ENCODE peak calls at places on chromosomes 16 and 17, in eight cellular contexts. Z is breast epithelium; S is ovary; M is neural progenitor cell; J is PC-3; Y is cardiac muscle cell; E is uterus; I is CD8-positive, alpha-beta memory T cell. B is an unnamed sample. For H3K36me3, the result is how much of the 10 kb centered on the place peaks cover.

GRCh38 chr17:77451271-77451893 is 310.6 kb downstream of the SEC14L1 start:
- DNase-seq in Z (peak), S (peak), M (peak), J (no peak), Y (peak), E (peak), I (peak), B (no peak)

GRCh38 chr16:51951668-51952298 is 595.2 kb downstream of the TOX3 start:
- DNase-seq in Z (no peak), S (no peak), M (peak), J (no peak), Y (no peak), E (no peak), I (no peak), B (no peak)

GRCh38 chr16:85835956-85836705 is 36.6 kb downstream of the COX4I1 start:
- DNase-seq in Z (no peak), S (no peak), M (no peak), J (no peak), Y (no peak), E (no peak), I (no peak), B (no peak)

GRCh38 chr16:70253291-70254094 is 1.8 kb upstream of the EXOSC6 start:
- DNase-seq in Z (no peak), S (no peak), M (peak), J (peak), Y (peak), E (no peak), I (peak), B (no peak)

GRCh38 chr17:42673885-42674754 is 2.7 kb downstream of the PLEKHH3 start:
- DNase-seq in Z (no peak), S (peak), M (peak), J (no peak), Y (peak), E (peak), I (no peak), B (no peak)

GRCh38 chr16:9521749-9522370 is 430.4 kb downstream of the HAPSTR1 start:
- DNase-seq in Z (no peak), S (no peak), M (peak), J (no peak), Y (no peak), E (no peak), I (no peak), B (no peak)

GRCh38 chr17:44865921-44866320 is 18.2 kb downstream of the HIGD1B start:
- DNase-seq in Z (no peak), S (no peak), M (no peak), J (no peak), Y (no peak), E (no peak), I (no peak), B (no peak)

GRCh38 chr17:48592097-48592496 is 1.5 kb downstream of the HOXB5 start:
- DNase-seq in Z (no peak), S (no peak), M (no peak), J (no peak), Y (no peak), E (no peak), I (no peak), B (no peak)

GRCh38 chr17:8300629-8301242 is 5.5 kb upstream of the SLC25A35 start:
- DNase-seq in Z (no peak), S (peak), M (peak), J (peak), Y (peak), E (peak), I (peak), B (peak)

GRCh38 chr17:44794699-44795413 is 35.2 kb downstream of the GJC1 start:
- DNase-seq in Z (no peak), S (no peak), M (no peak), J (peak), Y (peak), E (no peak), I (no peak), B (no peak)

GRCh38 chr16:82368041-82368440 is 198.0 kb upstream of the MPHOSPH6 start:
- DNase-seq in Z (no peak), S (no peak), M (peak), J (peak), Y (peak), E (no peak), I (peak), B (no peak)

GRCh38 chr16:70804153-70804728 is 3.3 kb upstream of the VAC14 start:
- DNase-seq in Z (no peak), S (no peak), M (no peak), J (peak), Y (peak), E (no peak), I (no peak), B (no peak)

GRCh38 chr17:79811036-79811887 is 14.4 kb upstream of the CBX8 start:
- DNase-seq in Z (no peak), S (peak), M (peak), J (peak), Y (no peak), E (no peak), I (no peak), B (no peak)

GRCh38 chr16:78993342-78993741 is 607.2 kb downstream of the MAF start:
- DNase-seq in Z (no peak), S (no peak), M (no peak), J (no peak), Y (no peak), E (no peak), I (no peak), B (no peak)

GRCh38 chr17:16814439-16814838 is 124.4 kb downstream of the CCDC144A start:
- DNase-seq in Z (no peak), S (no peak), M (no peak), J (peak), Y (no peak), E (no peak), I (no peak), B (no peak)

GRCh38 chr16:23024044-23024443 is 125.2 kb downstream of the USP31 start:
- DNase-seq in Z (no peak), S (no peak), M (no peak), J (no peak), Y (no peak), E (no peak), I (no peak), B (no peak)

GRCh38 chr17:50109785-50110184 is 14.6 kb downstream of the PDK2 start:
- DNase-seq in Z (no peak), S (no peak), M (no peak), J (no peak), Y (no peak), E (no peak), I (no peak), B (no peak)

GRCh38 chr16:23254338-23254737 is 47.8 kb upstream of the SCNN1B start:
- DNase-seq in Z (no peak), S (no peak), M (peak), J (peak), Y (no peak), E (no peak), I (no peak), B (peak)

GRCh38 chr17:21002309-21003006 is 40.4 kb downstream of the USP22 start:
- DNase-seq in Z (no peak), S (no peak), M (no peak), J (no peak), Y (no peak), E (no peak), I (no peak), B (no peak)

GRCh38 chr16:24971718-24972117 is 43.5 kb downstream of the ARHGAP17 start:
- DNase-seq in Z (no peak), S (no peak), M (no peak), J (no peak), Y (no peak), E (no peak), I (no peak), B (no peak)
- H3K36me3 ChIP-seq in Z (under half), S (under half), M (under half), J (under half), Y (under half), E (under half), I (under half), B (under half)

GRCh38 chr16:68033101-68033500 is 10.0 kb downstream of the DUS2 start:
- DNase-seq in Z (no peak), S (no peak), M (no peak), J (no peak), Y (no peak), E (no peak), I (no peak), B (no peak)

GRCh38 chr16:68035227-68035626 is 12.1 kb downstream of the DUS2 start:
- DNase-seq in Z (no peak), S (no peak), M (no peak), J (no peak), Y (no peak), E (no peak), I (no peak), B (no peak)

GRCh38 chr16:68028996-68029395 is 5.9 kb downstream of the DUS2 start:
- DNase-seq in Z (no peak), S (no peak), M (no peak), J (no peak), Y (no peak), E (no peak), I (no peak), B (no peak)

GRCh38 chr16:68031951-68032350 is 8.9 kb downstream of the DUS2 start:
- DNase-seq in Z (no peak), S (no peak), M (no peak), J (peak), Y (no peak), E (no peak), I (no peak), B (peak)
- H3K36me3 ChIP-seq in Z (under half), S (under half), M (under half), J (under half), Y (under half), E (under half), I (under half), B (under half)

DNA sequence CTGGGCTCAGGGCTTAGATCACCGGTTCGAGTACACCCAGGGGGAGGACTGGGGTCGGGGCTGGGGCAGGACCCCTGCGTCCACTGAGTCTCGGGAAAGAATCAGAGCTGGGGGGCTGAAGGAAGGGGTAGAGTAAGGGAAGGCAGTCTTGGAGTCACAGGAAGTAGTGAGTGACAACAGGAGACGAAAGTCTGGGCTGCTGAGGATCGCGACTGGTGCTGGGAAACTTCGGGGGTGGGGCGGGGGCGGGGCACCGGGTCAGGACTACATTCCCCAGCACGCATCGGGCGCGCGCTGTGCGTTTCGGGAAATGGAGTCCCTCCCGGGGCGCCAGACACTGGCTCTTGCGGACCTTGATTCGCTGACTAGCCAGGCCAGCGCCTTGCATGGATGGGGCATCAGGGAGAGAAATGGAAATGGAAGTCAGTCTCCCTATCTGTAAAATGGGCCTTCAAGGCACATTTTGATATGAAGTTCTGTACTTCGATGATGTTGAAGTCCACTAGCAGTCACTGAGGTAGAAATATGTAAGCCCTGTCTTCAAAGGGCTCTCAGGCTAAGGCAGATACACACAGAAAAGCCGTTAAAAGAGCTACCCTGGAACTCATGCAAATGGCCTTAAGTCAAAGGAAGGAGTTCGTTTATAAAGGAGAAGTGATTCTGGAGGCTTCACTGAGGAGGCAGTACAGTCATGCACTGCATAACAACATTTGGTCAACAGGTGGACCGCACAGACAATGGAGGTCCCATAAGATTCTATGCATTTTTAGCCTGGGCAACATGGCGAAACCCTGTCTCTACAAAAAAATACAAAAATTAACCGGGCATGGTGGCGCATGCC is 696 bp downstream of the CTF1 start:
- DNase-seq in Z (peak), S (peak), M (peak), J (peak), Y (peak), E (peak), I (peak), B (peak)
- H3K36me3 ChIP-seq in Z (under half), S (under half), M (under half), J (under half), Y (under half), E (under half), I (under half), B (under half)

GRCh38 chr16:73095885-73096341 is 48.0 kb upstream of the ZFHX3 start:
- DNase-seq in Z (no peak), S (no peak), M (no peak), J (peak), Y (peak), E (no peak), I (no peak), B (no peak)

GRCh38 chr16:73093146-73094144 is 45.5 kb upstream of the ZFHX3 start:
- DNase-seq in Z (no peak), S (no peak), M (no peak), J (no peak), Y (peak), E (no peak), I (no peak), B (no peak)

GRCh38 chr16:73096510-73096909 is 48.6 kb upstream of the ZFHX3 start:
- DNase-seq in Z (no peak), S (no peak), M (no peak), J (no peak), Y (no peak), E (no peak), I (no peak), B (no peak)

GRCh38 chr16:73094371-73094770 is 46.4 kb upstream of the ZFHX3 start:
- DNase-seq in Z (no peak), S (no peak), M (no peak), J (no peak), Y (no peak), E (no peak), I (no peak), B (no peak)

DNA sequence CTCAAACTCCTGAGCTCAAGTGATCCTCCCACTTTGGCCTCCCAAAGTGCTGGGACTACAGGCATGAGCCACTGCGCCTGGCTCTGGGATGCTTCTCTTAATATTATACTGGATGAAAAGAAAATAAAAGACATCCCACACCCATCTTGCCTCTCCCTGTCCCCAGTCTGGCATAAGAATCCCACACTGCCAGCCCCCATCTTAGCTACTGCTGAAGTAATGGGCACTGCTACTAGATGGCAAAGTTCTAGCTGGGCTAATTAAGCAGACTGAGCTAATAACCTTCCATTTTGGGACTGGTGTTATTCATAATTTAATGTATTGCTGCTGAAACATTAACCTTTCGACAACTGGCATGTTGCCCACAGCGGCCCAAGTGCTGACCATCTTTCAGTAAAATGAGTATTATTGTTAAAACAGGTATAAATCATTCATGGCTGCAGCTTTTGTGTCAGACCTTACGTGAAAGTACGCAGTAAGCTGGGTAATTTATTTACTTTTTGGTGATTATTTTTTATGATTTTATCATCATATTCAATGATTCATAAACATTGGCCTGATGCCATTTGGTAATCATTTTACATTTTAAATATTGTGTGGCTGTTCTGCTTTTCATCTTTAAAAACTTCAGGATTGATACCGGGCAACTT is 47.3 kb upstream of the ZFHX3 start:
- DNase-seq in Z (no peak), S (no peak), M (no peak), J (peak), Y (no peak), E (no peak), I (no peak), B (no peak)
- H3K36me3 ChIP-seq in Z (under half), S (under half), M (under half), J (under half), Y (under half), E (under half), I (under half), B (under half)

GRCh38 chr17:28685366-28685765 is 23.4 kb downstream of the SUPT6H start:
- DNase-seq in Z (no peak), S (no peak), M (no peak), J (no peak), Y (no peak), E (no peak), I (no peak), B (no peak)

GRCh38 chr17:28689011-28689410 is 22.7 kb downstream of the PROCA1 start:
- DNase-seq in Z (no peak), S (no peak), M (no peak), J (no peak), Y (no peak), E (no peak), I (no peak), B (no peak)

GRCh38 chr17:28684963-28685362 is 23.0 kb downstream of the SUPT6H start:
- DNase-seq in Z (no peak), S (peak), M (no peak), J (peak), Y (peak), E (no peak), I (no peak), B (no peak)

GRCh38 chr17:28688481-28688880 is 23.2 kb downstream of the PROCA1 start:
- DNase-seq in Z (no peak), S (no peak), M (no peak), J (no peak), Y (no peak), E (no peak), I (no peak), B (no peak)

DNA sequence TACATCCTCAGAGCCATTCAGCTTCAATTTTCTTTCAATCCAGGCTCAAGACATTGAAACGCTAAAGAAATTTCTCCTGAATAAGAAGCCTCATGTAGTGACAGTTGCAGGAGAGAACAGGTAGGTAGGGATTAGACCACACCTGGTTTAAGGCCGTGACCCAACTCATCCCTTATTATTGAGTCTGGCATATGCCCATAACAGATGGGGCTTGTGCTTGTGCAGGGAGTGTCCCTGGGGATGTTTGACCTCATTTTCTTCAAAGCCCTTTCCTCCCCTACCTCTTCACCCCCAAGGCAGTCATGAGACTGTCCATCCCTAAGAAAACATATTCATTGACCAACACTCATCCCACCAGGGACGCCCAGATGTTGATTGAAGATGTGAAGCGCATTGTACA is 24.3 kb downstream of the SUPT6H start:
- DNase-seq in Z (no peak), S (no peak), M (no peak), J (no peak), Y (no peak), E (no peak), I (no peak), B (no peak)
- H3K36me3 ChIP-seq in Z (under half), S (under half), M (under half), J (half or more), Y (half or more), E (under half), I (half or more), B (half or more)

GRCh38 chr16:1776672-1776955 is 3.7 kb upstream of the MRPS34 start:
- DNase-seq in Z (no peak), S (no peak), M (no peak), J (no peak), Y (no peak), E (no peak), I (no peak), B (no peak)

GRCh38 chr16:1777375-1778199 is 4.7 kb upstream of the MRPS34 start:
- DNase-seq in Z (no peak), S (no peak), M (no peak), J (no peak), Y (no peak), E (no peak), I (no peak), B (no peak)

GRCh38 chr16:1775846-1776671 is 3.1 kb upstream of the MRPS34 start:
- DNase-seq in Z (no peak), S (no peak), M (no peak), J (no peak), Y (no peak), E (no peak), I (no peak), B (no peak)

GRCh38 chr16:1778200-1779179 is 3.9 kb downstream of the SPSB3 start:
- DNase-seq in Z (no peak), S (no peak), M (no peak), J (no peak), Y (no peak), E (no peak), I (no peak), B (no peak)

GRCh38 chr16:1776991-1777374 is 4.0 kb upstream of the MRPS34 start:
- DNase-seq in Z (no peak), S (no peak), M (no peak), J (no peak), Y (no peak), E (no peak), I (no peak), B (no peak)
- H3K36me3 ChIP-seq in Z (under half), S (under half), M (under half), J (under half), Y (under half), E (under half), I (under half), B (under half)

DNA sequence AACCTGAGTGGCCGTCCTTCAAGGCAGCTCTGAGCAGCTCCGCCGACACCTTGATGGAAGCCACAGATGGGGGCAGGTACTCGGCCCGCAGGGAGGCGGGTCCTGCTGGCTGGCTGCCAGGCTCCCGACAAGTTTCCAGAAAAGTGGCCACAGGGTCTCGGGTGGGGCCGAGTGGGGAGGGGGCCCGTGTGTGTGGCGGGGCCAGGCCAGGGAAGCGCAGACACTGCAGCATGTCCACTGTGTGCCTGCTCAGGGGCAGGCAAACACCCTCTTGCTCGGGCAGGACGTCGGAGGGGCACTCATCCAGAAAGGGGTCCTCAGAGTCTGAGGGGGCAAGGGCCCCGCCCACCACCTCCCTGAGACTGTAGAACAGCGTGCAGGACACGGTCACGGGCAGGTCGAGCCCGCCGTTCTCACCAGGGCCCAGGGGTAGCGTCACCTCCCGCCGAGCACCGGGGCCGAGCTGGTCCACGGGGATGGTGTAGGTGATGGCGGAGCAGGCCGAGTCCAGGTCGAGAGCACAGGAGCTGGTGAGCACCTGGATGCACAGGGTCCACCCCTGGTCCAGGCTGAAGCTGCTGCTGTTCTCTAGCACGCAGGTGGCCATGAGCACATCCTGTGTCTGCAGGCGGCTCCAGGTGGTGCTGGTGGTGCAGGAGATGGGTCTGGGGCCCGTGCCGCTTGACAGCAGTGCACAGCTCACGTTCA is 5.1 kb downstream of the FAAP100 start:
- DNase-seq in Z (no peak), S (no peak), M (no peak), J (no peak), Y (no peak), E (no peak), I (no peak), B (no peak)
- H3K36me3 ChIP-seq in Z (under half), S (under half), M (under half), J (under half), Y (under half), E (under half), I (under half), B (under half)

DNA sequence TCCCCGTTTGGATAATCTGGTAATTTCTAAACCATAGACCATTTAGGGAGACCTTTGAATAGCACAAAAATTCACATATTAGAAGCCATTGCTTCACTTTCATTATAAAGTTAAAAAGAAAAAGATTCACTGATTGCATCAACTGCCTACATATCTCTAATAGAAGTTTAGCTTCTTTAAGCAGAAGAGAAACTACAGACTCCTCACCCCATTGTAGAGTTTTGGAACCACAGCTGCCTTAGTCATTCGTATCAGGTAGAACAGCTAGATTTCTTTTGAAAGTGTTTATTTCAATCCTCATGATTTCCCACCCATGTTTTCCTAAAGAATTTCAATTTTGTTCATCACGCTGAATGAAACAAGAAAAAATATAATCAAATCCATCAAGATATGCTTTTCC is 144.8 kb downstream of the CDH8 start:
- DNase-seq in Z (no peak), S (no peak), M (no peak), J (no peak), Y (no peak), E (no peak), I (no peak), B (no peak)
- H3K36me3 ChIP-seq in Z (under half), S (under half), M (under half), J (under half), Y (under half), E (under half), I (under half), B (under half)